ENCODE peak calls at places on chromosomes 3 and 15, in four cellular contexts. U is SK-N-SH, I is K562, F is HepG2. L is an unnamed sample.
A peak's percentile ranks its signal among the peaks of the same experiment; 100 is the strongest.

GRCh38 chr15:74136584-74137543 is 6.5 kb downstream of the ISLR2 start:
- DNase-seq in U (no peak), I (no peak), F (no peak), L (no peak)

GRCh38 chr3:148694116-148694515 is 3.6 kb upstream of the AGTR1 start:
- DNase-seq in U (no peak), I (no peak), F (no peak), L (no peak)

GRCh38 chr3:141556034-141556433 is 69.2 kb downstream of the RASA2 start:
- DNase-seq in U (no peak), I (peak; percentile 19), F (no peak), L (no peak)

GRCh38 chr3:107238787-107239186 is 138.5 kb upstream of the CCDC54 start:
- DNase-seq in U (no peak), I (no peak), F (no peak), L (no peak)

GRCh38 chr3:176554264-176554663 is 643.0 kb downstream of the TBL1XR1 start:
- DNase-seq in U (no peak), I (no peak), F (no peak), L (no peak)

GRCh38 chr3:123143669-123144411 is 57.9 kb upstream of the SEC22A start:
- DNase-seq in U (no peak), I (no peak), F (peak; percentile 58), L (no peak)

GRCh38 chr15:74833376-74834107 is 7.1 kb downstream of the CPLX3 start:
- DNase-seq in U (no peak), I (no peak), F (no peak), L (no peak)

GRCh38 chr15:25207369-25207768 is 231.5 kb downstream of the UBE3A start:
- DNase-seq in U (no peak), I (no peak), F (no peak), L (no peak)

GRCh38 chr3:100033184-100033583 is 81.1 kb downstream of the FILIP1L start:
- DNase-seq in U (no peak), I (no peak), F (no peak), L (no peak)

GRCh38 chr3:174620138-174620537 is 239.0 kb upstream of the NAALADL2 start:
- DNase-seq in U (no peak), I (no peak), F (no peak), L (no peak)

GRCh38 chr3:179071161-179071568 is 444 bp downstream of the ZMAT3 start:
- DNase-seq in U (no peak), I (peak; percentile 43), F (peak; percentile 13), L (no peak)

DNA sequence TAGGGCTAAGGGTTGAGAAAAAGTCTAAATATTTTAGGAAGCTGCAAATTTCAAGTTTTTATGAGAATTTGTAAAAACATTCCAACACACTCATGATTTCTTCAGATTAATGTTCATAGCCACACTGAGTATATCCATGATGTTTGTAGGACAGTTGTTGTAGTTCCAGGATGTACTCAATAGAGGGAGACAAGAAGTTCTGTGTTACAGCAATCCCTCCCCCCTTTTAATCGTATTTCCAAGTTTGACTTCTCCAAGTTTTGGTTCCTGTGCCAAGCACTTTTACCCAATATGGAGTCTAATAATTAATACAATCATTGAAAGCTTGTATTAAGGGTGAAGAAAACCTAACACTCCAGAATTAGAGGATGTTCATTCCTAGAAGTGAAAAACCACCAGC is 143.4 kb downstream of the FEZF2 start:
- DNase-seq in U (peak; percentile 40), I (peak; percentile 4), F (no peak), L (no peak)
- TF ChIP-seq SIN3A in U (no peak), I (no peak), F (no peak), L (no peak)

DNA sequence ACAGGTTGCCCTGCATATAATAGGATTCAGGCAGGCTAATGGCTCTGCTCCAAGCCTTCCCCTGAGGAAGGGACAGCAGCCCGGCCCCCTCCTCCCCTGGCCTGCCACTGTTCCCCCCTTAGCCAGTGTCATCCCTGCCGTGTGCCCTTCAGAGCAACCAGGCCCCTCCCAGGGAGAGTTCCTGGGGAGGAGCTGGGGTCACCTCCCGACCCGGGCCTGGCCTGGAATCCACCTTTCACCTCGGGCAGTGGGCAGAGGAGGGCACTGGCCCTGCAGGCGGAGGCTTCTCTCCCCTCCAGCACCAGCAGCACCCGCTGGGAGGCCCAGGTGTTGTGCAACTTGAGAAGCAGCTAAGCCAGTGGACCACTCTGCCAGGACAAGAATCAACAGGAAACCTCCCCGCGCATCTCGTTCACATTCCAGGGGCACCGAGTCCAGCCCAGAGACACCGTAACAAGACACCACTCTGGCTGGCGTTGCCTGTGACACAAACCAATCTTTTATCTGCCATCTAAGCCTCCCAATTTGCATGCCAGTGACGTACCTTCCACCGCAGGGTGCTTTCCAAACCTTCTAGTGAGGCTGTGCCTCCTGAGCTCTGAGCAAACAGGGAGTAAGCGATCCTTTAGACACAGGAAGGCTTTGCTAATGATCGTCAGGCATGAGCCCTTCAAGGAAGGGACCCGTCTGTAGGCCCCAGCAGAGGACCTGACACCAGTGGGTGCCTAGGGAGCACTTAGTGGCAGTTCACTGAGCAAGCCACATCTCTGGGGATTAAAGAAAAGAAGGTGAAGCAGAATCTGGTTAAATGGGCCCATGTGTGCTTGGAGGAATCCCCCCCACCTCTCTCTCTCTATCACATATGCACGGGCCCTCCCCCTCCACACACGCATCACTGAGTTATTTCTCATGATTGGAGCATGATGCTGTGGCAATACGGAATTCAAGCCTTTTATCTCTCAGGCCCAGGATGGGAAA is 98.9 kb upstream of the TLE3 start:
- DNase-seq in U (no peak), I (no peak), F (peak; percentile 89), L (peak; percentile 90)
- TF ChIP-seq SMC3 in U (no peak), I (no peak), F (no peak), L (no peak)

GRCh38 chr3:66456711-66457173 is 44.1 kb downstream of the LRIG1 start:
- DNase-seq in U (no peak), I (no peak), F (no peak), L (no peak)
- TF ChIP-seq SIN3A in U (no peak), I (no peak), F (no peak), L (no peak)

DNA sequence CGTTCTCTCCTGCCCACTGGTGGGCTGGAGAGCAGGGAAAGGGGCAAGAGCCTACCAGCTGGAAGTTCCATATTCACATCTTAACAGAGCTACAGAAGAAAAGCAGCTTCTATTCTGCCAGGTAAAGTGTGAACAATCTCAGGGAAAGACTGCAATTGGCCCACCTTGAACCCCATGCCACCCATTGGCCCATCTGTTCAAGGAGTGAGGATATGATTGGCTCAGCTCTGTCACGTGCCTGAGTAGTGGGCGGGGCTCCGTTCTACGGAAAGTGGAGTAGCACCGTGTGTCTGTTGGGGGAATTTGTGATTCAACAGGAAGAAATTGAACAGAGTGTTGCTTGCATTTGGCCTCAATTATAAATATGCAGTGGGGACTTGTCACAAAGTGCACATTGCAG is 81.8 kb downstream of the MINAR1 start:
- DNase-seq in U (no peak), I (peak; percentile 8), F (no peak), L (no peak)
- TF ChIP-seq SMC3 in U (no peak), I (no peak), F (no peak), L (no peak)

L was measured in GM12878.